ENCODE peak calls at places on chromosome 19, in seven cellular contexts. Q is gastrocnemius medialis, D is Peyer's patch, S is body of pancreas, B is heart left ventricle, E is IMR-90, U is adrenal gland. W is an unnamed sample.

GRCh38 chr19:48511800-48512503 is at the start of gene LMTK3:
- DNase-seq in D (peak), E (peak), B (no peak), S (peak), U (peak), Q (no peak), W (no peak)

GRCh38 chr19:51256053-51256682 is 5.3 kb downstream of the SIGLECL1 start:
- DNase-seq in D (no peak), S (no peak), B (no peak), U (no peak), E (no peak), Q (no peak), W (no peak)

GRCh38 chr19:45450042-45450380 is 17.8 kb upstream of the FOSB start:
- DNase-seq in D (no peak), Q (no peak), S (no peak), B (no peak), U (no peak), E (no peak), W (no peak)

GRCh38 chr19:6250024-6250605 is 29.7 kb downstream of the MLLT1 start:
- DNase-seq in B (no peak), E (peak), S (no peak), D (no peak), U (no peak), Q (no peak), W (no peak)

GRCh38 chr19:1941146-1942077 is at the start of gene CSNK1G2:
- DNase-seq in E (no peak), U (peak), S (no peak), D (no peak), Q (no peak), B (no peak), W (no peak)

GRCh38 chr19:35549174-35549788 is 3.9 kb downstream of the TMEM147 start:
- DNase-seq in U (peak), D (peak), Q (no peak), B (no peak), E (peak), S (peak), W (peak)

GRCh38 chr19:38905620-38906019 is 5.9 kb downstream of the NFKBIB start:
- DNase-seq in D (no peak), S (no peak), U (no peak), B (no peak), Q (no peak), E (no peak), W (no peak)

GRCh38 chr19:18656337-18657086 is 19.7 kb downstream of the KLHL26 start:
- DNase-seq in B (no peak), S (no peak), U (peak), E (no peak), Q (no peak), D (no peak), W (no peak)

GRCh38 chr19:1503925-1504430 is 8.8 kb downstream of the ADAMTSL5 start:
- DNase-seq in U (no peak), B (no peak), D (no peak), S (no peak), E (no peak), Q (no peak), W (no peak)

GRCh38 chr19:56725829-56726424 is 54.4 kb upstream of the ZNF835 start:
- DNase-seq in D (no peak), U (no peak), S (no peak), B (no peak), Q (no peak), E (no peak), W (no peak)

GRCh38 chr19:35224681-35225604 is 3.6 kb downstream of the FAM187B start:
- DNase-seq in S (peak), Q (no peak), U (peak), D (peak), B (no peak), E (no peak), W (no peak)

GRCh38 chr19:14400913-14401312 is 18.2 kb downstream of the DDX39A start:
- DNase-seq in E (no peak), D (no peak), U (no peak), Q (no peak), S (no peak), B (no peak), W (no peak)

GRCh38 chr19:56927791-56928207 is 87.3 kb upstream of the PEG3 start:
- DNase-seq in U (no peak), B (no peak), E (no peak), D (no peak), Q (no peak), S (no peak), W (no peak)

GRCh38 chr19:18223860-18224524 is 2.2 kb downstream of the PDE4C start:
- DNase-seq in Q (no peak), D (peak), S (no peak), U (peak), B (peak), E (no peak), W (peak)

GRCh38 chr19:1249298-1249989 is 1.1 kb downstream of the MIDN start:
- DNase-seq in U (peak), S (peak), D (peak), B (peak), Q (peak), E (peak), W (peak)

GRCh38 chr19:41927810-41928192 is 448 bp downstream of the ERFL start:
- DNase-seq in U (no peak), B (no peak), Q (no peak), E (no peak), D (peak), S (no peak), W (no peak)

GRCh38 chr19:49954933-49955332 is 6.0 kb downstream of the SIGLEC11 start:
- DNase-seq in S (peak), Q (no peak), U (peak), E (peak), D (no peak), B (no peak), W (no peak)

GRCh38 chr19:17385878-17386611 is 8.0 kb downstream of the CCDC194 start:
- DNase-seq in E (peak), U (peak), D (peak), Q (no peak), S (peak), B (peak), W (peak)

GRCh38 chr19:38733241-38733492 is 11.1 kb downstream of the CAPN12 start:
- DNase-seq in Q (no peak), S (no peak), U (no peak), B (no peak), E (no peak), D (no peak), W (no peak)

GRCh38 chr19:42028304-42029216 is 34.5 kb upstream of the ATP1A3 start:
- DNase-seq in U (no peak), E (no peak), S (no peak), Q (no peak), D (no peak), B (peak), W (peak)

GRCh38 chr19:30385174-30385573 is 13.0 kb downstream of the ZNF536 start:
- DNase-seq in Q (no peak), U (no peak), B (no peak), S (no peak), D (no peak), E (no peak), W (no peak)

GRCh38 chr19:41871573-41872383 is 5.3 kb upstream of the CD79A start:
- DNase-seq in E (no peak), Q (no peak), D (peak), S (peak), B (no peak), U (no peak), W (no peak)

GRCh38 chr19:6429419-6430221 is 3.9 kb downstream of the SLC25A41 start:
- DNase-seq in Q (no peak), U (no peak), B (no peak), D (no peak), E (no peak), S (no peak), W (no peak)

GRCh38 chr19:34590228-34590627 is 86.7 kb downstream of the SCGB2B2 start:
- DNase-seq in S (no peak), Q (no peak), D (no peak), E (no peak), U (no peak), B (no peak), W (no peak)

GRCh38 chr19:1739960-1740629 is 13.2 kb upstream of the ONECUT3 start:
- DNase-seq in S (no peak), U (no peak), B (no peak), D (no peak), Q (no peak), E (no peak), W (no peak)

GRCh38 chr19:35717665-35718344 is at the start of gene KMT2B:
- DNase-seq in B (no peak), U (no peak), S (no peak), D (no peak), Q (peak), E (no peak), W (peak)

GRCh38 chr19:58395979-58396627 is 647 bp downstream of the RNF225 start:
- DNase-seq in U (no peak), B (no peak), Q (no peak), S (no peak), D (no peak), E (no peak), W (no peak)

GRCh38 chr19:10735741-10736140 is 17.9 kb downstream of the DNM2 start:
- DNase-seq in S (no peak), Q (no peak), D (no peak), B (no peak), U (no peak), E (no peak), W (no peak)

GRCh38 chr19:52956917-52957316 is 5.8 kb downstream of the ZNF816 start:
- DNase-seq in U (no peak), Q (no peak), S (no peak), E (no peak), D (no peak), B (no peak), W (no peak)

GRCh38 chr19:750640-751423 is at the start of gene MISP:
- DNase-seq in S (peak), D (peak), Q (no peak), B (no peak), U (no peak), E (no peak), W (no peak)

GRCh38 chr19:30293051-30293785 is 79.0 kb upstream of the ZNF536 start:
- DNase-seq in U (no peak), B (no peak), S (no peak), E (no peak), Q (no peak), D (no peak), W (no peak)

DNA sequence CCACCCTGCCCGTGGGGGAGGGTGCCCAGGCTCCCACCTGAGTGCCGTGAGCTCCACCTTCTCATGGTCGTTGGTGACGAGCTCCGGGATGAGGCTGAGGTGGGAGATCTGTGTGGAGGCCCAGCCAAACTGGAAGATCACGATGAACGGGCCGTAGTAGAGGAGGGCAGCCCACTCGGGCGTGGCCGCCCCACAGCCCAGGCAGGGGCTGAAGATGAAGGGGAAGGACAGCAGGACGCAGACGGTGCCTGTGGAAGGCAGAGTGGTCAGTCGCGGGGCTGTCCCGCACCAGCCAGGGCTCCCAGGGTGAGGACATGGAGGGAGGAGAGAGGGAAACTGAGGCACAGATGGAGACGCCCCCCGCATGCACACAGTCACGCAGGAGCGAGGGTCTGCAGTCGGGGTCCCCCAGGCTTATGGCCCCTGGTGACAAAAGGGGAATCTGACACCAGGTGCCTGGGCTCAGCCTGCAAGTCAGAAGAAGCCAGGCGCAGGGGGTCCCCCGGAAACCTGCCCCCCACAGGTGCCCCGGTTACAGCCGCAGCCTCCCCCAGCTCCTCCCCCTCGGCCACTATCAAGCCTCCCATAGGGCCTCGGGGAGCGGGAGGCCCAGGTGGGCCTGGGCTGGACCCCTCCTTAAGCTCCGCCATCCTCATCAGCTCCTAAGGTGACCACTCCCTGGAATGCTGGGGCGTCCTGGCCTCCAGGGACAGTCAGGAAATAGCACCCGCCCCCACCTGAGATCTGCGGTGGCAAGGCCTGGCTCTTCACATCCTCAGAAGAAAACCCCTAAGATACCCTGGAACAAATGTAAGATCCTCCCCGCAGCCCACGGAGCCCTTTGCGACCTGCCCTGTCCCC is 6.2 kb downstream of the MFSD12 start:
- DNase-seq in E (no peak), U (no peak), B (no peak), D (no peak), S (no peak), Q (no peak), W (no peak)
- TF ChIP-seq POLR2A in E (no peak), U (no peak), B (no peak), D (no peak), S (no peak), Q (no peak), W (no peak)

DNA sequence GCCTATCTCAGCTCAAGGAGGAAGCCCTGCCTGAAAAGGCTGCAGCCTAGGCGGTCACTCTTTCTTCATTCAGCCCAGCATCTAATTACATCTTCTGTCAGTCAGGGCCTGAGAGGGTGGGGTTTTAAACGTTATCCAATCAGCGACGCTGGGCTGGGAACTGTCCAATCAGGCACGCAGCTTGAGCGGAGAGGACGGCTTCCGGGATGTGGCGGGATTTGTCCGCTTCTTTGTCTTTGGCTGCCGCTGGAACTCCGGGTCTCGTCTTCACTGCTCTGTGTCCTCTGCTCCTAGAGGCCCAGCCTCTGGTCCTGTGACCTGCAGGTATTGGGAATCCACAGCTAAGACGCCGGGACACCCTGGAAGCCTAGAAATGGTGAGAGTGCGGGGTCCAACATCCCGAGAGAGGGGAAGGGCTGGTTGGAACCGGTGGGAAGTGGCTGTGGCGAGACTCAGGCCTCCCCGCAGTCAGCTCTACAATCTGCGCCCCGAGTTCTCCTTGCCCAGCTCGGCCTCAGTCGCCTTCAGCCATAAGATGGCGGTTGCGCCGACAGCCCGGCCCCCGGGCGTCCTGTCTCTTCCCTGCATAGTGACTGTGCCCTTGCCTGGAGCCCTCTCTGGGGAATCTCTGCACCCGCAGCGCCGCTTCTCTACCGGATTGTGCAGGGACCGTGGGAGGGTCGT is at the start of gene ZNF738:
- DNase-seq in U (peak), Q (peak), E (peak), S (peak), B (peak), D (peak), W (peak)
- TF ChIP-seq POLR2A in U (peak), Q (peak), E (peak), S (no peak), B (peak), D (peak), W (peak)

GRCh38 chr19:12782424-12783225 is 7.3 kb upstream of the HOOK2 start:
- DNase-seq in E (peak), B (peak), Q (peak), U (peak), D (peak), S (peak), W (no peak)
- TF ChIP-seq POLR2A in E (peak), B (peak), Q (peak), U (peak), D (peak), S (peak), W (peak)

GRCh38 chr19:15836345-15836594 is 20.8 kb upstream of the OR10H1 start:
- DNase-seq in D (no peak), Q (no peak), U (no peak), S (no peak), E (peak), B (no peak), W (peak)

GRCh38 chr19:15840833-15841232 is 25.4 kb upstream of the OR10H1 start:
- DNase-seq in E (no peak), S (no peak), D (no peak), Q (no peak), B (no peak), U (no peak), W (no peak)

GRCh38 chr19:15831626-15832025 is 16.2 kb upstream of the OR10H1 start:
- DNase-seq in Q (no peak), B (no peak), S (no peak), U (no peak), D (no peak), E (no peak), W (no peak)

GRCh38 chr19:15841875-15842569 is 26.6 kb upstream of the OR10H1 start:
- DNase-seq in U (no peak), D (no peak), B (no peak), S (no peak), Q (no peak), E (no peak), W (no peak)

DNA sequence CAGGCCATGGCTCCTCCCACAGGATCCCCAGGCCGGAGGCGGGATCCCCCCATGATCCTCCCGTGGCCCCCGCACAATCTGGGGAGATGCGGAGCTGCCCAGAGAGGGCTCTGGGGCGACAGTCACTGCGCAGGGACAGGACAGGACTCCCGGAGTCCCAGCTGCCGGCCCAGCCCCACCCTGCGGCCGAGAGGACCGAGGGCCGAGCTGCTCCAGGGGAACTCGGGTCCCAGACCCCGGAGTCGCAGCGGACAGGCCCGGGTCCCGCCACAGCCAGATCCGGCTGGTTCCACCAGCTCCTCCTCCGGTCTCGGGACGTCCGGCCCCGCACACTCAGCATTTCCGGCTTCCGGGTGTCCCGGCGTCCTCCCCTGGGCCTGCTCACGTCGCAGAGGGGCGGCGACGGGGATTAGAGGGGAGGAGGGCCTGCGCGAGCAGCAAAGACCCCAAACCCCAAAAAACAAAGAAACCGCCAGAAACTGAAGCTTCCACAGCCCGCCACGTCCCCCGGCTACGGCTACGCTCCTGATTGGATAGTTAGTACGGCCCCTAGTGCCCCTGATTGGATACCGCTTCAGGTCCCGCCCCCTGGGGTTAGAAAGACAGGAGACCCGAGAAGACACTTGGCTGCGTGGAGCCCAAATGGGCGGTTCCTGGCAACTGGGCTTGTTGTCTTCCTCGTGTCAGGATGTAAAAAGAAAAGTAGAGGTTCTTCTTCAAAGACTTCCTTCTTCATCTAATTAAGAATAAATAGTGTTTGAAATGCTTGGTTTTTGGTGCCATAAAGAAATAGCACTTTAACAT is 21.3 kb upstream of the OR10H1 start:
- DNase-seq in E (peak), D (peak), Q (peak), S (peak), U (peak), B (peak), W (peak)
- TF ChIP-seq POLR2A in E (peak), D (peak), Q (peak), S (peak), U (peak), B (peak), W (peak)

DNA sequence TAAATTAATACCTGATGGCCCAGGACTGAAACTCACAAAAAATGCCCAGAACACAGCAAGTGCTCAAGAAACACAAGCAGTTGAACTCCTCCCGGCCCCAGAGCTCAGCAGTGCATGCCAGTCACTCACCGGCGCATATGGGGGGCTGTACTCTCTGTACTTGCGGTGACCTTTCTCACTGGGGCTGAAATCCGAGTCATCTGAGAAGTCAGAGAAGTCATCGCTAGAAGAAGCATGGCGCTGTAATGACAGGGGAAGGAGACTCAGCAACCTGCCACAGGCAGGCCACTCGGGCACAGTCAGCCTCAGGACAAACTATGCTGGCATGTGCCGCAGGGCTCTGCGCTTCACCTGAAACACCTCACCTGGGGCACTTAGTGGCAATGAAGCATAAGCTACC is 19.7 kb downstream of the ZC3H4 start:
- DNase-seq in B (peak), E (no peak), S (no peak), D (peak), Q (no peak), U (no peak), W (no peak)
- TF ChIP-seq POLR2A in B (no peak), E (no peak), S (no peak), D (no peak), Q (no peak), U (no peak), W (no peak)

W was measured in H54.